ENCODE peak calls at places on chromosomes 12 and 14, in four cellular contexts. G is WTC11, J is K562, W is HepG2. P is an unnamed sample.

GRCh38 chr14:77707355-77707723 is 484 bp downstream of the ALKBH1 start:
- DNase-seq in G (no peak), J (peak; percentile 49), W (peak; percentile 14), P (peak; percentile 36)

GRCh38 chr14:78725086-78725485 is 554.9 kb downstream of the NRXN3 start:
- DNase-seq in G (no peak), J (no peak), W (no peak), P (no peak)

GRCh38 chr12:3973939-3974644 is 100.9 kb upstream of the PARP11 start:
- DNase-seq in G (no peak), J (no peak), W (no peak), P (no peak)

GRCh38 chr14:104286496-104286895 is 148.1 kb downstream of the KIF26A start:
- DNase-seq in G (no peak), J (no peak), W (no peak), P (no peak)

GRCh38 chr12:67018105-67018504 is 251.1 kb upstream of the CAND1 start:
- DNase-seq in G (peak; percentile 65), J (peak; percentile 18), W (no peak), P (no peak)

GRCh38 chr12:115227137-115227615 is 543.2 kb upstream of the TBX3 start:
- DNase-seq in G (no peak), J (no peak), W (peak; percentile 80), P (no peak)

GRCh38 chr12:79435742-79436141 is 255.0 kb downstream of the PAWR start:
- DNase-seq in G (no peak), J (no peak), W (no peak), P (no peak)

GRCh38 chr14:106883218-106883692 is 1356.9 kb downstream of the TMEM121 start:
- DNase-seq in G (no peak), J (peak; percentile 7), W (peak; percentile 39), P (no peak)

GRCh38 chr14:50560929-50561280 is 960 bp downstream of the ATL1 start:
- DNase-seq in G (peak; percentile 40), J (peak; percentile 20), W (no peak), P (peak; percentile 52)

GRCh38 chr12:49129332-49130150 is 1.7 kb downstream of the TUBA1B start:
- DNase-seq in G (no peak), J (no peak), W (no peak), P (no peak)

GRCh38 chr12:8603858-8604257 is 8.8 kb downstream of the AICDA start:
- DNase-seq in G (no peak), J (peak; percentile 10), W (no peak), P (peak; percentile 16)

GRCh38 chr12:8612629-8613028 is at the start of gene AICDA:
- DNase-seq in G (no peak), J (no peak), W (no peak), P (no peak)

GRCh38 chr12:8605057-8605456 is 7.6 kb downstream of the AICDA start:
- DNase-seq in G (no peak), J (no peak), W (no peak), P (no peak)

DNA sequence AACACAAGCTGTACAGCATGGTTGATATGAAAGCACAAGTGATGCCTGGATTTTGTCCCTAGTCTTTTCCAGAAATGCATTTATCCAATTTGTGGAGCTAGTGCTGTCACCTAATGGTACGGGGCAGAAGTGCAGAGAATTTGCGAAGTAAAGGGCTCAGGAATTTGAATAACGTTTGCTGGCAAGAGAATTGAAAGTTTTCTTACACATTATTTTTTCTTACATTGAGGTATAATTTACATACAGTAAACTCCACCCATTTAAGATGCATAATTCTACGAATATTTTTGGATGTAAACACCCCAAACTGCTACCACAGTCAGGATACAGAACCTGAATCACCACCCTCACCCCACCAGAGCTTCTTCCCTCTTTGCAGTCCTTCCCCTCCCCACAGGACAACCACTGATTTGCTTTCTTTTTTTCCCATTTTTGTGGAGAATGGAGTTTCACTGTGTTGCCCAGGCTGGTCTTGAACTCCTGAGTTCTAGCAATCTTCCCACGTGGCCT is 3.5 kb downstream of the AICDA start:
- DNase-seq in G (peak; percentile 33), J (peak; percentile 32), W (peak; percentile 28), P (peak; percentile 64)
- TF ChIP-seq ELF4 in G (no peak), J (no peak), W (no peak), P (no peak)

GRCh38 chr12:78191611-78192010 is 360.9 kb downstream of the NAV3 start:
- DNase-seq in G (no peak), J (no peak), W (no peak), P (no peak)

GRCh38 chr12:78187741-78188140 is 357.0 kb downstream of the NAV3 start:
- DNase-seq in G (no peak), J (no peak), W (no peak), P (no peak)

GRCh38 chr12:78189656-78190055 is 359.0 kb downstream of the NAV3 start:
- DNase-seq in G (no peak), J (no peak), W (no peak), P (no peak)

GRCh38 chr12:78194448-78194847 is 363.8 kb downstream of the NAV3 start:
- DNase-seq in G (no peak), J (no peak), W (no peak), P (no peak)

GRCh38 chr12:78192979-78193378 is 362.3 kb downstream of the NAV3 start:
- DNase-seq in G (no peak), J (no peak), W (no peak), P (no peak)
- TF ChIP-seq ELF4 in G (no peak), J (no peak), W (no peak), P (no peak)

GRCh38 chr14:23182372-23183014 is 967 bp downstream of the SLC7A8 start:
- DNase-seq in G (peak; percentile 84), J (no peak), W (no peak), P (peak; percentile 55)
- TF ChIP-seq ELF4 in G (no peak), J (no peak), W (no peak), P (no peak)

GRCh38 chr12:75877588-75878381 is 153.8 kb downstream of the PHLDA1 start:
- DNase-seq in G (no peak), J (no peak), W (no peak), P (no peak)
- TF ChIP-seq ELF4 in G (no peak), J (no peak), W (no peak), P (no peak)

GRCh38 chr14:22112004-22112403 is 438.4 kb upstream of the OR4E1 start:
- DNase-seq in G (peak; percentile 63), J (peak; percentile 11), W (peak; percentile 25), P (peak; percentile 22)
- TF ChIP-seq ELF4 in G (no peak), J (no peak), W (no peak), P (no peak)

P was measured in HEK293T.